ENCODE peak calls at places on chromosome 14, in six cellular contexts. T, N, I, D, X and U are unnamed samples.

GRCh38 chr14:38629412-38629811 is 373.5 kb upstream of the CLEC14A start:
- DNase-seq in T (no peak), N (no peak), I (no peak), D (peak), X (no peak), U (no peak)

GRCh38 chr14:54312166-54312801 is 84.5 kb upstream of the CDKN3 start:
- DNase-seq in T (no peak), N (peak), I (no peak), D (no peak), X (no peak), U (no peak)

GRCh38 chr14:88463318-88463717 is 77.9 kb downstream of the SPATA7 start:
- DNase-seq in T (peak), N (peak), I (no peak), D (no peak), X (no peak), U (no peak)

GRCh38 chr14:26841920-26842741 is 244.3 kb upstream of the NOVA1 start:
- DNase-seq in T (no peak), N (peak), I (peak), D (no peak), X (peak), U (no peak)

GRCh38 chr14:24058951-24059475 is 7.2 kb downstream of the CARMIL3 start:
- DNase-seq in T (no peak), N (no peak), I (no peak), D (no peak), X (no peak), U (no peak)

GRCh38 chr14:90811641-90812040 is 4.6 kb downstream of the TTC7B start:
- DNase-seq in T (peak), N (no peak), I (no peak), D (no peak), X (no peak), U (no peak)

GRCh38 chr14:72573725-72574426 is 320.0 kb downstream of the DPF3 start:
- DNase-seq in T (no peak), N (no peak), I (no peak), D (no peak), X (no peak), U (peak)

GRCh38 chr14:75452900-75453816 is 25.3 kb downstream of the JDP2 start:
- DNase-seq in T (peak), N (peak), I (peak), D (peak), X (no peak), U (peak)

GRCh38 chr14:88195676-88196075 is 127.4 kb downstream of the KCNK10 start:
- DNase-seq in T (peak), N (no peak), I (no peak), D (no peak), X (no peak), U (no peak)

GRCh38 chr14:56754966-56755365 is 55.3 kb downstream of the OTX2 start:
- DNase-seq in T (no peak), N (no peak), I (no peak), D (no peak), X (no peak), U (no peak)

GRCh38 chr14:90820958-90821357 is 4.7 kb upstream of the TTC7B start:
- DNase-seq in T (no peak), N (peak), I (no peak), D (no peak), X (peak), U (no peak)

GRCh38 chr14:43316427-43316826 is 1190.7 kb downstream of the FSCB start:
- DNase-seq in T (no peak), N (no peak), I (no peak), D (no peak), X (no peak), U (no peak)

GRCh38 chr14:89481167-89481566 is 64.1 kb upstream of the FOXN3 start:
- DNase-seq in T (no peak), N (no peak), I (peak), D (no peak), X (no peak), U (no peak)
- H3K27ac ChIP-seq in T (no peak), N (no peak), I (no peak), D (no peak), X (no peak), U (no peak)

GRCh38 chr14:102902523-102903247 is 19.8 kb upstream of the AMN start:
- DNase-seq in T (no peak), N (no peak), I (no peak), D (no peak), X (no peak), U (no peak)

GRCh38 chr14:102905116-102906108 is 17.1 kb upstream of the AMN start:
- DNase-seq in T (no peak), N (no peak), I (no peak), D (no peak), X (no peak), U (no peak)

GRCh38 chr14:102903248-102903888 is 19.1 kb upstream of the AMN start:
- DNase-seq in T (no peak), N (no peak), I (no peak), D (no peak), X (no peak), U (no peak)

GRCh38 chr14:102902086-102902485 is 20.4 kb upstream of the AMN start:
- DNase-seq in T (no peak), N (no peak), I (no peak), D (no peak), X (no peak), U (no peak)

GRCh38 chr14:102903889-102904512 is 18.5 kb upstream of the AMN start:
- DNase-seq in T (no peak), N (no peak), I (no peak), D (no peak), X (no peak), U (no peak)
- H3K27ac ChIP-seq in T (no peak), N (no peak), I (no peak), D (no peak), X (no peak), U (no peak)

DNA sequence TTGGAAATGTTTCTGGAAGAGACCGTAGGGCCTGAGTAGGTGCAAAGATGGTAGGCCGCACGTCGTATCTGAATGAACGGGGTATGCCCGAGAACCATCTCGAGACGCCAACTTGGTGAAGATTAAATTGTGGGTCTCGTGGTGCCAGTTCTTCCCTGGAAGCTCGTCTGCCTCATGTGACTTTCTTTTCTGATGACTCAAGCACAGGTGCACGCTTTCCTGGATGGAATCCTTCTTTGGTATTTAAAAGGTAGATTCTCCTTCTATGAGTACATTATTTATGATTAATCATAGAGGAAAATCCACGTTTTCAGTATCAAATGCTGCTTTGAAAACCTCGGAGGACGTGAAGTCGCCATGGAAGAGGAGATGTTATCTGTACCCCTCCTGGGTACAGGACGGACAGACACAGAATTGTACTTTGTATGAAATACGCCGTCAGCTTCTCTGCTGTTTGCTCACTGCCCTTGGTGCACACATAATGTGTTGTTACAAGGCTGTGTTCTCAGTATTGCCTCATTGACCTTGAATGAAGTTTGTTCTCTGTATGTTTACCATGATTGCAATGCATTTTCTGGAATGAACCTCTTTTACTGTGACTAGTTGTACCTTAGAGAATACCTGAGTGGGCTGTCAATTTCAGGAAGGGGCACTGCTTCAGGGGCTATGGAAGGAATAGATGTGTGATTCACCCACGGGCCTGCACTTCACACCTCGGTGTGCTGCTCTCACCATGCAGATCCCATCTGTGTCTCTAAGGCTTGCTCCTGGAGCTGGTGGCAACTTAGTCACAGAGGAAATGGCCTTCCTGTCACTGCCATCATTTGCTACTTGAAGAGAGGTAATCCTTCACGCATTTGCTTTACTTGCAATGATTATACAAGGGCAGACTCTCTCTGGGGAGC is 137.3 kb upstream of the RTL1 start:
- DNase-seq in T (no peak), N (no peak), I (no peak), D (no peak), X (no peak), U (peak)
- H3K27ac ChIP-seq in T (no peak), N (no peak), I (no peak), D (no peak), X (no peak), U (no peak)

GRCh38 chr14:99461411-99461810 is 19.2 kb downstream of the SETD3 start:
- DNase-seq in T (no peak), N (no peak), I (no peak), D (no peak), X (no peak), U (no peak)

GRCh38 chr14:99459491-99460100 is 21.1 kb downstream of the SETD3 start:
- DNase-seq in T (no peak), N (no peak), I (no peak), D (no peak), X (no peak), U (no peak)

GRCh38 chr14:99463974-99464373 is 16.7 kb downstream of the SETD3 start:
- DNase-seq in T (no peak), N (no peak), I (no peak), D (no peak), X (no peak), U (no peak)

GRCh38 chr14:99462211-99462610 is 18.4 kb downstream of the SETD3 start:
- DNase-seq in T (no peak), N (no peak), I (no peak), D (no peak), X (no peak), U (no peak)

DNA sequence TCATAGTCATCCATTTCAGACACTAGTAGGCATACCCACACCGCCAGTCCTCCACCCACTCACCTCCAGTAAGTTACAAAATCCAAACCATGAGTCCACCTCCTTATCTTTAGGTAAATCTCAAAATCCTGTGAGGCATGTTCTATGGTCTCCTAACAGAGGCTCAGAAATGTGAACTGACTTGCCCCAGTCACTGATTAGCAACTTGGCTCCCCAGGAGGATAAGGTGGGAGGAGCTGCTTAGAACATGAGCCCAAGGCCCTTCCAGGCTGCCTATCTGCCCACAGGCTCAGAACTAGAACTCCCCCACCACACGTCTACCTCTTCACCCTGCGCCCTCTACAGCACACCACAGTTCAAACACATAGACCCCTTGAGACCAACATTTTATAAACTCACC is 19.9 kb downstream of the SETD3 start:
- DNase-seq in T (no peak), N (peak), I (no peak), D (no peak), X (no peak), U (no peak)
- H3K27ac ChIP-seq in T (no peak), N (no peak), I (no peak), D (no peak), X (no peak), U (no peak)

GRCh38 chr14:50774542-50775267 is 56.3 kb downstream of the NIN start:
- DNase-seq in T (no peak), N (peak), I (no peak), D (no peak), X (no peak), U (peak)
- H3K27ac ChIP-seq in T (no peak), N (peak), I (no peak), D (no peak), X (peak), U (peak)

GRCh38 chr14:65100905-65101541 is 1.3 kb downstream of the MAX start:
- DNase-seq in T (no peak), N (peak), I (no peak), D (no peak), X (no peak), U (no peak)

GRCh38 chr14:65098586-65098985 is 3.7 kb downstream of the MAX start:
- DNase-seq in T (no peak), N (peak), I (no peak), D (no peak), X (no peak), U (no peak)

GRCh38 chr14:65092340-65092739 is 10.0 kb downstream of the MAX start:
- DNase-seq in T (no peak), N (no peak), I (no peak), D (no peak), X (no peak), U (no peak)

GRCh38 chr14:65096323-65097089 is 5.8 kb downstream of the MAX start:
- DNase-seq in T (no peak), N (peak), I (no peak), D (no peak), X (peak), U (no peak)

GRCh38 chr14:65095633-65096205 is 6.6 kb downstream of the MAX start:
- DNase-seq in T (no peak), N (peak), I (peak), D (no peak), X (peak), U (no peak)
- H3K27ac ChIP-seq in T (no peak), N (peak), I (peak), D (no peak), X (peak), U (no peak)

GRCh38 chr14:99479160-99479902 is 1.3 kb downstream of the SETD3 start:
- DNase-seq in T (peak), N (peak), I (no peak), D (no peak), X (no peak), U (no peak)

GRCh38 chr14:99479903-99480855 is 480 bp downstream of the SETD3 start:
- DNase-seq in T (peak), N (peak), I (peak), D (no peak), X (peak), U (peak)

GRCh38 chr14:99484106-99484505 is 2.9 kb downstream of the CCNK start:
- DNase-seq in T (no peak), N (peak), I (no peak), D (no peak), X (no peak), U (no peak)

GRCh38 chr14:99480856-99481744 is at the start of the genes CCNK and SETD3:
- DNase-seq in T (peak), N (peak), I (peak), D (peak), X (peak), U (peak)

DNA sequence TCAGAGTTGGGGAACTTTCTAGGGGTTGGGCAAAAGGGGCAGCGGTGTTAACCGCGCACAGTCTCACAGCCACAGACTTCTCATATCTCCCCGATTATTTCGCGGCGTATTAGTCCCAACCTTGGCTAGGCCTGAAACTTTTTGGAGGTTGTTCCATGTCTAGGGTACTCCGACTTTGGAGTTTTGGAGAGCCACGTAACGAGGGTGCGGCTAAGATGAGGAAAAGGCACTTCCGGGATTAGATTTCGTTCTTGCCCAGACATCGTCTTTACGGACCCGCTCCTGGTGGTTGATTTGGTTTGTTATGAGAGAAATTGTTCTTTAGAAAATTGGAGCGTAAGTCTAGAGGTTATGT is 513 bp downstream of the CCNK start:
- DNase-seq in T (no peak), N (peak), I (no peak), D (no peak), X (no peak), U (no peak)
- H3K27ac ChIP-seq in T (peak), N (peak), I (peak), D (no peak), X (peak), U (peak)

GRCh38 chr14:95481391-95482022 is 34.9 kb downstream of the SYNE3 start:
- DNase-seq in T (no peak), N (no peak), I (no peak), D (no peak), X (no peak), U (no peak)
- H3K27ac ChIP-seq in T (no peak), N (no peak), I (no peak), D (no peak), X (peak), U (no peak)